ENCODE peak calls at places on chromosomes 1 and 21, in nine cellular contexts. E is esophagus squamous epithelium, V is transverse colon, L is ascending aorta, R is thyroid gland, B is GM23338, O is pancreas, J is mammary epithelial cell, G is psoas muscle. C is an unnamed sample.
A peak's percentile ranks its signal among the peaks of the same experiment; 100 is the strongest.

GRCh38 chr1:109133815-109134214 is 19.9 kb downstream of the ELAPOR1 start:
- DNase-seq in E (no peak), V (no peak), L (no peak), R (peak; percentile 69), B (no peak), O (peak; percentile 61), J (no peak), G (peak; percentile 25), C (no peak)

GRCh38 chr1:175757381-175758015 is 14.1 kb upstream of the TNR start:
- DNase-seq in E (no peak), V (peak; percentile 18), L (no peak), R (peak; percentile 20), B (peak; percentile 83), O (peak; percentile 45), J (peak; percentile 13), G (no peak), C (no peak)

GRCh38 chr1:85289207-85289847 is 12.9 kb upstream of the BCL10 start:
- DNase-seq in E (no peak), V (no peak), L (no peak), R (no peak), B (no peak), O (no peak), J (peak; percentile 99), G (no peak), C (no peak)

GRCh38 chr1:109927908-109928307 is 17.3 kb downstream of the CSF1 start:
- DNase-seq in E (no peak), V (peak; percentile 72), L (peak; percentile 87), R (peak; percentile 38), B (no peak), O (peak; percentile 53), J (peak; percentile 37), G (peak; percentile 78), C (peak; percentile 47)

GRCh38 chr1:6603424-6603850 is 768 bp upstream of the KLHL21 start:
- DNase-seq in E (no peak), V (peak; percentile 65), L (peak; percentile 87), R (no peak), B (peak; percentile 64), O (peak; percentile 63), J (no peak), G (peak; percentile 76), C (no peak)

GRCh38 chr1:56448937-56449336 is 130.4 kb downstream of the PLPP3 start:
- DNase-seq in E (no peak), V (no peak), L (peak; percentile 67), R (no peak), B (no peak), O (no peak), J (peak; percentile 38), G (no peak), C (no peak)

GRCh38 chr1:157880621-157881020 is 39.0 kb upstream of the CD5L start:
- DNase-seq in E (no peak), V (no peak), L (no peak), R (no peak), B (no peak), O (no peak), J (peak; percentile 2), G (no peak), C (no peak)

GRCh38 chr1:172343246-172344099 is 77.0 kb upstream of the C1orf105 start:
- DNase-seq in E (no peak), V (no peak), L (no peak), R (no peak), B (no peak), O (no peak), J (peak; percentile 61), G (no peak), C (no peak)

GRCh38 chr1:7046314-7046713 is 261.1 kb downstream of the CAMTA1 start:
- DNase-seq in E (no peak), V (no peak), L (peak; percentile 48), R (peak; percentile 38), B (peak; percentile 79), O (no peak), J (peak; percentile 55), G (no peak), C (no peak)

GRCh38 chr1:212671342-212672031 is 28.2 kb downstream of the BATF3 start:
- DNase-seq in E (no peak), V (peak; percentile 25), L (peak; percentile 76), R (peak; percentile 70), B (peak; percentile 34), O (no peak), J (peak; percentile 90), G (peak; percentile 31), C (no peak)

GRCh38 chr21:46120301-46121285 is 22.7 kb downstream of the COL6A2 start:
- DNase-seq in E (no peak), V (no peak), L (peak; percentile 53), R (no peak), B (no peak), O (no peak), J (no peak), G (peak; percentile 12), C (no peak)

GRCh38 chr1:94590203-94591137 is 48.9 kb upstream of the F3 start:
- DNase-seq in E (no peak), V (no peak), L (no peak), R (peak; percentile 19), B (no peak), O (no peak), J (no peak), G (peak; percentile 21), C (no peak)

GRCh38 chr1:15244813-15245212 is 2.2 kb upstream of the FHAD1 start:
- DNase-seq in E (no peak), V (no peak), L (no peak), R (no peak), B (peak; percentile 56), O (no peak), J (no peak), G (no peak), C (no peak)

GRCh38 chr1:42700006-42700405 is 17.8 kb downstream of the YBX1 start:
- DNase-seq in E (no peak), V (no peak), L (no peak), R (no peak), B (no peak), O (no peak), J (peak; percentile 24), G (no peak), C (no peak)

DNA sequence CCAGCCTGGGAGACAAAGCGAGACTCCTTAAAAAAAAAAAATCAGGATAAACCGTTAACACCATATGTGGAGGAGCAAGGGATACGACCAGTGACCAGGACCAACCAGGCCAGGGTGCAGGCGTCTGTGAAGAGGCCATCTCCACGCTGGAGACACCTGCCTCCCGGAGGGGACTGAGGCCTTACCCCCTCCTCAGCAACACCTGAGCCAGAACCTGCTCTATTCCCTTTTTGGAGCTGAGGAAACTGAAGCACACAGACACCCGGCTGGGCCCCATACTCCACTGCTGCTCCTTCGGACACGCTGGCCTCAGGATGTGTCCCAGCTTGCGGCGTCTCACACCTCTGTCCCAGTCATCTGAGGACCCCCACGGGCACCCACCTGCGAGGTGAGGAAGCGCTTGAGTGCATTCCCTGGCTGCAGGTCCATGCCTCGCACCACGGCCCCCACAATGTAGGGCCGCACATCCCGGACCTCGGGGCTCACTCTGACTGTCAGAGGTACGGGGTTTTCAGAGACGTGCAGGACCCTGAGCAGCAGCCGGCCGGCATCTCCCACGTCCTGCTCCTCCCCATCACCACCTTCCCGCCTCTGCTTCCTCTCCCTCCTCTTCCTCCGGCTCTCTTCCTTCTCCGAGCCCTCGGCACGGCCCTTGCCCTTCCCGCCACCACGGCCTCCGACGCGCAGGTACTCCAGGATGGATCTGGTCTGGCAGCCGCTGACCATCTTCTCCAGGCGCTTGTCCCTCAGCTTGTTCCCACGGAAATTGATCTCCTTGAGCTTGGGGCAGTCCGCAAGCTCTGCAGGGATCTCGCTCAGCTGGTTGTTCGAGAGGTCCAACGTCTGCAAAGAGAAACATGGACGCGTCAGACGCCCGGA is 9.6 kb downstream of the LRRC47 start:
- DNase-seq in E (no peak), V (no peak), L (no peak), R (no peak), B (no peak), O (no peak), J (no peak), G (no peak), C (no peak)
- H3K36me3 ChIP-seq in E (peaks cover 59% of the 10 kb centered on the region), V (no peaks in the 10 kb centered on the region), L (peaks cover 76% of the 10 kb centered on the region), R (peaks cover 41% of the 10 kb centered on the region), B (peaks cover 19% of the 10 kb centered on the region), O (no peaks in the 10 kb centered on the region), J (peaks cover 10% of the 10 kb centered on the region), G (peaks cover 62% of the 10 kb centered on the region), C (peaks cover 58% of the 10 kb centered on the region)

DNA sequence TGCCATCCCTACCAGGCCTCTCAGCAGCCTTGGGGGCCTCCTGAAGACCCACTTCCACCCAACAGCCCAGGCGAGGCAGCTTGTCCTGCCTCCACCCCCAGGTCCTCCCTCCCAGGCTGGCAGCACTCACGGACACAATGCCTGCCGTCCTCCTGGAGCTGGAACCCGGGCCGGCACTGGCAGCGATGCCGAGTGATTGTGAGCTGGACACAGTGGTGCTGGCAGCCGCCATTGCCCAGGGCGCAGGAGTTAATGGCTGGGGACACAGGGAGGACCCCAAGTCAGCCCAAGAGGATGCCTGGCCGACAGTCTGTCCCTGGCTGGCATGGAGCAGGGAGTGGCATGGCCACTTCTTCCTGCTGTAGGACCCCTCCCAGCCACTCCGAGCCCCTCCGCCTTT is 60.8 kb downstream of the ARHGEF16 start:
- DNase-seq in E (no peak), V (no peak), L (no peak), R (no peak), B (no peak), O (no peak), J (no peak), G (no peak), C (no peak)
- H3K27me3 ChIP-seq in E (no peaks in the 10 kb centered on the region), V (no peaks in the 10 kb centered on the region), L (no peaks in the 10 kb centered on the region), R (no peaks in the 10 kb centered on the region), B (no peaks in the 10 kb centered on the region), O (no peaks in the 10 kb centered on the region), J (peaks cover 2% of the 10 kb centered on the region), G (no peaks in the 10 kb centered on the region), C (no peaks in the 10 kb centered on the region)

DNA sequence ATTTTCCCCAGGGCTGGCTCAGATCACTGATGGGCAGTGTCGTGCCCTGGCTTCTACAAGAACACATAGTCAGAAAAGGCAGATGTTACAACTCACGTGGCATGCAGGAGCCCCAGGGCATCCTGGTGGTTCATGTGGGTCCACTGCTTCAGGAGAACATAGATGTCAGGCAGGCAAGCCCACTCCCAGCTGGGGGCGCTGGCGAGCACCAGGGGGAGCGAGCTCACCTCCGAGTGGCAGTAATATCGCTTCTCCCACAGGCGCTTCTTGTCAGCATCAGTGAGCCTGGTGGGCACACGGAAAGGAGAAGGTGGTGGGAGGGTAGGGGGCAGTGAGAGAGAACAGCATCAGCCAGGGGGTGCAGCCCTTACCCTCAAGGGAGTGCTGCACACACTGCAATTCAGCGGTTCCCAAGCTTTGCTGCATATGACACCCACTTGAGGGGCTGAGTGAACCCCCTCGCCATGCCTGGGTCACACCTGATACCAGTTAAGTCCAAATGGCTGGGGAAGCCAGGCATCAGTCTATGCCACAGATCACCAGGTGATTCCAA is 34.3 kb upstream of the PPP1R15B start:
- DNase-seq in E (no peak), V (peak; percentile 73), L (no peak), R (peak; percentile 14), B (peak; percentile 87), O (peak; percentile 47), J (no peak), G (no peak), C (no peak)
- H3K36me3 ChIP-seq in E (no peaks in the 10 kb centered on the region), V (no peaks in the 10 kb centered on the region), L (peaks cover 56% of the 10 kb centered on the region), R (peaks cover 27% of the 10 kb centered on the region), B (peaks cover 3% of the 10 kb centered on the region), O (no peaks in the 10 kb centered on the region), J (no peaks in the 10 kb centered on the region), G (peaks cover 72% of the 10 kb centered on the region), C (peaks cover 27% of the 10 kb centered on the region)

DNA sequence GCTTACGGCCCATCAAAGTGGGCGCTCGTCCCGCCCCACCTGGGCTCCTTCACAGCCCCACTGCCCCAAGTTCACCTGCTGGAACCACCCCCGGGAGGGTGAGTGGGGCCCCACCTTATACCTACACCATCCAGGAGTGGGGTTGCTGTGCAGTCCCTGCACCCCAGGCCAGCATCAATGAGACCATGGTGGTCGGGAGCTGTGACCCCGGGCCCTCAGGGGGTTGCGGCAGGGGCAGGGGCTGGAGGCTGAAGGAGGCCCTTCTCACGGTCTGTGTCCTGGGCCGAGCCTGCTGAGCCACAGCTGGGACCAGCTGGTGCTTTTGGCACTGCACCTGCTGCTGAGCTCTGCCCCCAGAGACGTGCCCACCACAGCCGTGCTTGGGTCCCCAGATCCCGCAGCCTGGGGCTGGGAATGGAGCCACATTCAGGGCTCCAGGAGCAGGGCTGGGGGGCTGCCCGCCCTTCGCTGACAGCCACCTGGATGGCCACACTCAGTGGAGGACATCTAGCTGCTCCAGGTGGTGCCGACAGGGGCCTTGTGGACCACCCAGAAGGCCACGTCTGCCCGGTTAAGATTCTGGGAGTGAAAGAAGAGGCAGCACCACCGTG is 17.4 kb downstream of the ACTRT2 start:
- DNase-seq in E (no peak), V (no peak), L (peak; percentile 52), R (no peak), B (no peak), O (no peak), J (no peak), G (no peak), C (no peak)
- H3K27me3 ChIP-seq in E (no peaks in the 10 kb centered on the region), V (peaks cover 26% of the 10 kb centered on the region), L (no peaks in the 10 kb centered on the region), R (no peaks in the 10 kb centered on the region), B (no peaks in the 10 kb centered on the region), O (no peaks in the 10 kb centered on the region), J (no peaks in the 10 kb centered on the region), G (no peaks in the 10 kb centered on the region), C (no peaks in the 10 kb centered on the region)

C was measured in thoracic aorta.